ENCODE peak calls at places on chromosome 4, in ten cellular contexts. S is uterus; Q is Karpas-422; T is HCEC 1CT; K is NCI-H2081; E is NCI-H1694; I is T47D; N is fibroblast of mammary gland; W is amniotic epithelial cell; X is stimulated activated CD4-positive, alpha-beta T cell treated with anti-CD3 and anti-CD28 coated beads, Interleukin-12 subunit alpha, Interleukin-12 subunit beta, amount 100 ng/mL, for 4 hours. L is an unnamed sample.

GRCh38 chr4:139555705-139556070 is 331 bp downstream of the SETD7 start:
- DNase-seq in S (peak), Q (peak), T (no peak), K (no peak), E (no peak), I (no peak), N (no peak), W (peak), X (no peak), L (no peak)

GRCh38 chr4:139986621-139987510 is 167.1 kb downstream of the MAML3 start:
- DNase-seq in S (no peak), Q (no peak), T (no peak), K (peak), E (no peak), I (no peak), N (peak), W (peak), X (no peak), L (no peak)

GRCh38 chr4:183765121-183765990 is 106.3 kb downstream of the TRAPPC11 start:
- DNase-seq in S (no peak), Q (no peak), T (no peak), K (no peak), E (no peak), I (peak), N (no peak), W (no peak), X (no peak), L (peak)

GRCh38 chr4:1246111-1246881 is 2.6 kb downstream of the CTBP1 start:
- DNase-seq in S (peak), Q (peak), T (no peak), K (no peak), E (no peak), I (peak), N (no peak), W (no peak), X (no peak), L (no peak)

GRCh38 chr4:159012381-159012780 is 90.5 kb upstream of the RAPGEF2 start:
- DNase-seq in S (no peak), Q (no peak), T (peak), K (no peak), E (no peak), I (no peak), N (peak), W (peak), X (no peak), L (no peak)

GRCh38 chr4:138576684-138577083 is 334.5 kb upstream of the SLC7A11 start:
- DNase-seq in S (no peak), Q (peak), T (peak), K (peak), E (no peak), I (no peak), N (peak), W (peak), X (no peak), L (peak)

GRCh38 chr4:16820304-16820703 is 78.1 kb downstream of the LDB2 start:
- DNase-seq in S (no peak), Q (no peak), T (no peak), K (no peak), E (no peak), I (no peak), N (no peak), W (no peak), X (no peak), L (peak)

GRCh38 chr4:12636191-12636590 is 847.9 kb downstream of the RAB28 start:
- DNase-seq in S (no peak), Q (no peak), T (no peak), K (no peak), E (no peak), I (no peak), N (no peak), W (no peak), X (no peak), L (no peak)

GRCh38 chr4:57575465-57575864 is 465.3 kb upstream of the IGFBP7 start:
- DNase-seq in S (no peak), Q (no peak), T (no peak), K (no peak), E (no peak), I (no peak), N (no peak), W (no peak), X (no peak), L (no peak)

GRCh38 chr4:175282407-175282806 is 364.2 kb downstream of the ADAM29 start:
- DNase-seq in S (no peak), Q (no peak), T (no peak), K (no peak), E (no peak), I (no peak), N (no peak), W (no peak), X (no peak), L (no peak)

GRCh38 chr4:36747277-36748129 is 466.1 kb downstream of the DTHD1 start:
- DNase-seq in S (no peak), Q (no peak), T (no peak), K (no peak), E (no peak), I (no peak), N (no peak), W (no peak), X (no peak), L (no peak)

GRCh38 chr4:151045907-151046306 is 30.8 kb upstream of the LRBA start:
- DNase-seq in S (no peak), Q (peak), T (no peak), K (peak), E (no peak), I (peak), N (no peak), W (no peak), X (no peak), L (peak)

GRCh38 chr4:130147618-130148017 is 1051.7 kb downstream of the C4orf33 start:
- DNase-seq in S (no peak), Q (no peak), T (no peak), K (no peak), E (no peak), I (no peak), N (no peak), W (no peak), X (no peak), L (peak)

GRCh38 chr4:176641237-176641636 is 151.5 kb downstream of the VEGFC start:
- DNase-seq in S (no peak), Q (no peak), T (no peak), K (no peak), E (no peak), I (no peak), N (peak), W (no peak), X (no peak), L (no peak)

L was measured in neural progenitor cell.